ENCODE peak calls at places on chromosomes 11 and 22, in five cellular contexts. N, V, K, X and J are unnamed samples.

GRCh38 chr11:119484741-119485605 is 62.0 kb upstream of the THY1 start:
- DNase-seq in N (no peak), V (no peak), K (no peak), X (no peak), J (no peak)

GRCh38 chr11:95698939-95699562 is 90.5 kb downstream of the FAM76B start:
- DNase-seq in N (peak; percentile 74), V (peak; percentile 15), K (no peak), X (no peak), J (no peak)

GRCh38 chr11:70739811-70740474 is 341.6 kb downstream of the CTTN start:
- DNase-seq in N (no peak), V (no peak), K (no peak), X (no peak), J (no peak)

GRCh38 chr11:33248416-33248957 is 8.7 kb upstream of the HIPK3 start:
- DNase-seq in N (no peak), V (peak; percentile 33), K (no peak), X (no peak), J (peak; percentile 48)

GRCh38 chr22:35746946-35747703 is 29.5 kb downstream of the APOL5 start:
- DNase-seq in N (no peak), V (peak; percentile 68), K (no peak), X (no peak), J (peak; percentile 32)

GRCh38 chr11:124807660-124808270 is 7.6 kb upstream of the MSANTD2 start:
- DNase-seq in N (no peak), V (no peak), K (no peak), X (no peak), J (no peak)

GRCh38 chr11:67268036-67268683 is 1.9 kb downstream of the GRK2 start:
- DNase-seq in N (no peak), V (no peak), K (no peak), X (no peak), J (no peak)

GRCh38 chr22:39428597-39429071 is 28.2 kb upstream of the MGAT3 start:
- DNase-seq in N (peak; percentile 25), V (peak; percentile 32), K (no peak), X (no peak), J (no peak)

GRCh38 chr11:17988465-17988864 is 24.4 kb downstream of the SERGEF start:
- DNase-seq in N (no peak), V (no peak), K (peak; percentile 51), X (no peak), J (no peak)

GRCh38 chr11:96219981-96220623 is 122.9 kb downstream of the MAML2 start:
- DNase-seq in N (peak; percentile 51), V (peak; percentile 77), K (no peak), X (no peak), J (peak; percentile 91)

GRCh38 chr22:22180738-22181514 is 63.7 kb upstream of the VPREB1 start:
- DNase-seq in N (no peak), V (no peak), K (no peak), X (no peak), J (no peak)

GRCh38 chr22:37331034-37331428 is 48.7 kb downstream of the CYTH4 start:
- DNase-seq in N (peak; percentile 66), V (peak; percentile 70), K (peak; percentile 30), X (no peak), J (peak; percentile 43)

GRCh38 chr11:74735566-74735965 is 4.3 kb upstream of the CHRDL2 start:
- DNase-seq in N (no peak), V (no peak), K (no peak), X (no peak), J (no peak)

GRCh38 chr11:94007426-94007825 is 13.7 kb upstream of the HEPHL1 start:
- DNase-seq in N (no peak), V (no peak), K (no peak), X (no peak), J (no peak)

GRCh38 chr22:24455751-24456426 is 28.5 kb downstream of the ADORA2A start:
- DNase-seq in N (no peak), V (no peak), K (no peak), X (no peak), J (no peak)

GRCh38 chr11:34564807-34565241 is 51.2 kb upstream of the ELF5 start:
- DNase-seq in N (no peak), V (no peak), K (no peak), X (no peak), J (no peak)

GRCh38 chr11:81963018-81963417 is 770.6 kb downstream of the FAM181B start:
- DNase-seq in N (no peak), V (no peak), K (no peak), X (no peak), J (no peak)

GRCh38 chr11:113476553-113476952 is 1.4 kb upstream of the DRD2 start:
- DNase-seq in N (no peak), V (no peak), K (no peak), X (no peak), J (no peak)

GRCh38 chr11:133833101-133833898 is 12.0 kb downstream of the SPATA19 start:
- DNase-seq in N (no peak), V (no peak), K (no peak), X (no peak), J (no peak)

GRCh38 chr11:1780700-1781592 is 17.2 kb upstream of the CTSD start:
- DNase-seq in N (no peak), V (no peak), K (no peak), X (no peak), J (no peak)

GRCh38 chr11:20617346-20617745 is 17.9 kb downstream of the SLC6A5 start:
- DNase-seq in N (no peak), V (no peak), K (no peak), X (no peak), J (no peak)

GRCh38 chr11:93198221-93198650 is 445 bp upstream of the SLC36A4 start:
- DNase-seq in N (no peak), V (peak; percentile 55), K (no peak), X (no peak), J (peak; percentile 49)

GRCh38 chr11:102760355-102761035 is 19.9 kb downstream of the MMP10 start:
- DNase-seq in N (peak; percentile 95), V (peak; percentile 98), K (no peak), X (no peak), J (peak; percentile 97)

GRCh38 chr11:94737171-94737611 is 31.0 kb upstream of the AMOTL1 start:
- DNase-seq in N (peak; percentile 64), V (peak; percentile 69), K (no peak), X (no peak), J (peak; percentile 67)

GRCh38 chr11:9606799-9607510 is 33.5 kb downstream of the WEE1 start:
- DNase-seq in N (no peak), V (no peak), K (no peak), X (no peak), J (no peak)

GRCh38 chr11:1197431-1197885 is 25.4 kb upstream of the MUC5B start:
- DNase-seq in N (no peak), V (no peak), K (no peak), X (no peak), J (no peak)

GRCh38 chr11:106421673-106422292 is 344.3 kb downstream of the AASDHPPT start:
- DNase-seq in N (no peak), V (peak; percentile 15), K (no peak), X (no peak), J (no peak)

GRCh38 chr11:36565033-36565610 is 2.7 kb upstream of the RAG1 start:
- DNase-seq in N (no peak), V (no peak), K (no peak), X (no peak), J (no peak)

GRCh38 chr11:6646631-6647281 is 8.9 kb downstream of the DCHS1 start:
- DNase-seq in N (no peak), V (peak; percentile 15), K (no peak), X (no peak), J (peak; percentile 56)

GRCh38 chr22:24466831-24467249 is 28.3 kb upstream of the UPB1 start:
- DNase-seq in N (peak; percentile 61), V (peak; percentile 92), K (no peak), X (no peak), J (peak; percentile 81)

GRCh38 chr11:39361557-39361956 is 2097.9 kb downstream of the LRRC4C start:
- DNase-seq in N (no peak), V (no peak), K (no peak), X (no peak), J (no peak)

GRCh38 chr22:20571531-20572007 is 64.2 kb downstream of the MED15 start:
- DNase-seq in N (no peak), V (peak; percentile 32), K (no peak), X (no peak), J (peak; percentile 38)

GRCh38 chr11:102177974-102178631 is 67.9 kb downstream of the YAP1 start:
- DNase-seq in N (peak; percentile 93), V (peak; percentile 95), K (no peak), X (no peak), J (peak; percentile 97)

GRCh38 chr11:6443269-6444003 is 2.6 kb upstream of the HPX start:
- DNase-seq in N (peak; percentile 53), V (peak; percentile 60), K (no peak), X (no peak), J (peak; percentile 65)

GRCh38 chr11:12066799-12067508 is 43.4 kb upstream of the MICAL2 start:
- DNase-seq in N (no peak), V (peak; percentile 62), K (peak; percentile 43), X (no peak), J (peak; percentile 84)

GRCh38 chr22:17988800-17989513 is 35.4 kb downstream of the MICAL3 start:
- DNase-seq in N (peak; percentile 16), V (peak; percentile 64), K (no peak), X (no peak), J (no peak)

GRCh38 chr11:1391165-1392010 is 1.7 kb downstream of the BRSK2 start:
- DNase-seq in N (no peak), V (no peak), K (no peak), X (no peak), J (no peak)